ENCODE peak calls at places on chromosomes 3 and 15, in five cellular contexts. V is K562, E is A549, M is GM12878, O is HCT116. R is an unnamed sample.

GRCh38 chr3:188348445-188349244 is 194.7 kb downstream of the LPP start:
- DNase-seq in E (peak), O (peak), V (no peak), M (no peak), R (peak)

GRCh38 chr3:67654099-67654831 is at the start of gene SUCLG2:
- DNase-seq in M (no peak), V (peak), E (peak), O (peak), R (peak)

GRCh38 chr3:69425249-69425648 is 39.4 kb upstream of the FRMD4B start:
- DNase-seq in O (peak), M (no peak), V (peak), E (peak), R (peak)

GRCh38 chr15:67878647-67879293 is 38.9 kb upstream of the RNU6-1 start:
- DNase-seq in M (no peak), O (no peak), V (no peak), E (peak), R (no peak)

GRCh38 chr3:192772495-192772894 is 45.2 kb upstream of the FGF12 start:
- DNase-seq in E (peak), O (peak), V (no peak), M (no peak), R (peak)

GRCh38 chr3:58899159-58899952 is 150.5 kb downstream of the CFAP20DC start:
- DNase-seq in E (no peak), O (no peak), V (peak), M (peak), R (no peak)

GRCh38 chr3:195555110-195555509 is 12.0 kb upstream of the PPP1R2 start:
- DNase-seq in E (no peak), V (peak), M (no peak), O (no peak), R (no peak)

GRCh38 chr3:9204253-9205005 is 45.0 kb downstream of the SRGAP3 start:
- DNase-seq in O (no peak), V (no peak), M (no peak), E (no peak), R (peak)

GRCh38 chr3:101687142-101687931 is 819 bp upstream of the RPL24 start:
- DNase-seq in M (no peak), V (no peak), O (no peak), E (peak), R (no peak)

GRCh38 chr15:91882858-91883586 is 29.5 kb downstream of the SLCO3A1 start:
- DNase-seq in V (no peak), E (no peak), O (no peak), M (no peak), R (no peak)

GRCh38 chr3:7307410-7307809 is 446.5 kb downstream of the GRM7 start:
- DNase-seq in O (no peak), V (no peak), M (no peak), E (no peak), R (no peak)
- TF ChIP-seq REST in O (no peak), V (no peak), M (no peak), E (no peak), R (no peak)

GRCh38 chr3:170043506-170043905 is 5.7 kb downstream of the GPR160 start:
- DNase-seq in V (no peak), E (no peak), O (no peak), M (no peak), R (no peak)

GRCh38 chr3:170044280-170044679 is 6.5 kb downstream of the GPR160 start:
- DNase-seq in E (no peak), V (no peak), M (no peak), O (no peak), R (no peak)

GRCh38 chr3:170047133-170047404 is 9.3 kb downstream of the GPR160 start:
- DNase-seq in E (no peak), O (no peak), M (no peak), V (no peak), R (no peak)

GRCh38 chr3:170046269-170047132 is 8.7 kb downstream of the GPR160 start:
- DNase-seq in O (no peak), E (no peak), V (no peak), M (no peak), R (no peak)

GRCh38 chr3:170044795-170045244 is 7.0 kb downstream of the GPR160 start:
- DNase-seq in V (no peak), O (no peak), E (no peak), M (peak), R (no peak)
- TF ChIP-seq POLR2A in V (no peak), O (no peak), E (no peak), M (peak), R (no peak)

GRCh38 chr3:105967117-105967516 is 98.3 kb upstream of the CBLB start:
- DNase-seq in M (no peak), V (no peak), E (peak), O (no peak), R (no peak)
- TF ChIP-seq REST in M (no peak), V (no peak), E (no peak), O (no peak), R (no peak)

GRCh38 chr3:152833089-152833488 is 1.8 kb upstream of the P2RY1 start:
- DNase-seq in V (no peak), E (no peak), O (no peak), M (no peak), R (no peak)

GRCh38 chr3:152832046-152832445 is 2.9 kb upstream of the P2RY1 start:
- DNase-seq in O (no peak), M (no peak), V (no peak), E (no peak), R (no peak)

GRCh38 chr3:152834354-152835310 is at the start of gene P2RY1:
- DNase-seq in M (peak), V (peak), O (peak), E (peak), R (no peak)

GRCh38 chr3:152836269-152836668 is 1.3 kb downstream of the P2RY1 start:
- DNase-seq in E (no peak), V (no peak), O (no peak), M (no peak), R (no peak)

DNA sequence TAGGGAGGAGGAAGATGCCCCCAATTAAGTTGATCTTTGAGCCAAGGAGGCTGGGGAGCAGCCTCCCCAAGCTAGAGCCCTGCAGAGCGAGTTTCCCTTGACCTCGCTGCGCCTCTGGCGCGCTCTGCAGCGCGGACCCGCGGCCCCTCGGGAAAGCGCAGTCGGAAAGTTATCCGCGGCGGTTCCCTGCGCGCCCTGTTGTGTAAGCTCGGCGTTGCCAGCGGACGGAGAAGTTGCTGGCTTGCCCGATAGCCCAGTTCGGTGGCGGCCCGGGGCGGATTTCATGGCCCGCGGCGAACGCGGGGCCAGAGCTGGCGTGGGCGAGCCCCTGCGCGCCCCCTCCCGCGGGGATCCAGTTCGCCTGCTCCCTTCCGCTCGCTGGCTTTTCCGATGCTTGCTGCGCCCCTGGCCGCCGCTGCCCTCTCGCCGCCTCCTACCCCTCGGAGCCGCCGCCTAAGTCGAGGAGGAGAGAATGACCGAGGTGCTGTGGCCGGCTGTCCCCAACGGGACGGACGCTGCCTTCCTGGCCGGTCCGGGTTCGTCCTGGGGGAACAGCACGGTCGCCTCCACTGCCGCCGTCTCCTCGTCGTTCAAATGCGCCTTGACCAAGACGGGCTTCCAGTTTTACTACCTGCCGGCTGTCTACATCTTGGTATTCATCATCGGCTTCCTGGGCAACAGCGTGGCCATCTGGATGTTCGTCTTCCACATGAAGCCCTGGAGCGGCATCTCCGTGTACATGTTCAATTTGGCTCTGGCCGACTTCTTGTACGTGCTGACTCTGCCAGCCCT is 576 bp downstream of the P2RY1 start:
- DNase-seq in O (no peak), V (peak), E (peak), M (no peak), R (no peak)
- TF ChIP-seq POLR2A in O (no peak), V (no peak), E (no peak), M (no peak), R (no peak)

GRCh38 chr15:73357999-73358665 is 10.6 kb downstream of the HCN4 start:
- DNase-seq in M (no peak), O (no peak), V (no peak), E (no peak), R (peak)
- TF ChIP-seq REST in M (no peak), O (no peak), V (no peak), E (no peak), R (no peak)

R was measured in HepG2.